ENCODE peak calls at places on chromosome 16, in six cellular contexts. One of them, this sample, is unnamed. For H3K36me3 and H3K27me3, the result is how much of the 10 kb centered on the place peaks cover.

GRCh38 chr16:3235856-3236669 is 1.1 kb upstream of the ZNF200 start:
- DNase-seq in left ventricle myocardium inferior: peak
- DNase-seq in tibial artery: peak
- DNase-seq in heart right ventricle: peak
- DNase-seq in SK-N-SH: no peak
- DNase-seq in transverse colon: peak
- DNase-seq in this sample: peak

GRCh38 chr16:31273676-31274075 is 13.9 kb downstream of the ITGAM start:
- DNase-seq in left ventricle myocardium inferior: no peak
- DNase-seq in SK-N-SH: no peak
- DNase-seq in heart right ventricle: no peak
- DNase-seq in transverse colon: no peak
- DNase-seq in tibial artery: no peak
- DNase-seq in this sample: peak

GRCh38 chr16:10868562-10869469 is 8.2 kb upstream of the CIITA start:
- DNase-seq in transverse colon: peak
- DNase-seq in heart right ventricle: peak
- DNase-seq in left ventricle myocardium inferior: peak
- DNase-seq in tibial artery: peak
- DNase-seq in SK-N-SH: no peak
- DNase-seq in this sample: peak

GRCh38 chr16:9099131-9099625 is 7.7 kb downstream of the HAPSTR1 start:
- DNase-seq in left ventricle myocardium inferior: no peak
- DNase-seq in tibial artery: no peak
- DNase-seq in heart right ventricle: no peak
- DNase-seq in SK-N-SH: no peak
- DNase-seq in transverse colon: no peak
- DNase-seq in this sample: peak

GRCh38 chr16:88759245-88759975 is 25.6 kb downstream of the PIEZO1 start:
- DNase-seq in heart right ventricle: no peak
- DNase-seq in left ventricle myocardium inferior: no peak
- DNase-seq in SK-N-SH: no peak
- DNase-seq in tibial artery: no peak
- DNase-seq in transverse colon: peak
- DNase-seq in this sample: peak

GRCh38 chr16:81675662-81676535 is 103.2 kb upstream of the PLCG2 start:
- DNase-seq in tibial artery: no peak
- DNase-seq in heart right ventricle: no peak
- DNase-seq in transverse colon: no peak
- DNase-seq in left ventricle myocardium inferior: no peak
- DNase-seq in SK-N-SH: no peak
- DNase-seq in this sample: no peak

GRCh38 chr16:67967956-67968439 is 439 bp downstream of the SLC12A4 start:
- DNase-seq in tibial artery: no peak
- DNase-seq in heart right ventricle: peak
- DNase-seq in SK-N-SH: peak
- DNase-seq in transverse colon: peak
- DNase-seq in left ventricle myocardium inferior: peak
- DNase-seq in this sample: no peak

GRCh38 chr16:77759821-77760220 is 28.5 kb upstream of the VAT1L start:
- DNase-seq in left ventricle myocardium inferior: no peak
- DNase-seq in transverse colon: no peak
- DNase-seq in heart right ventricle: no peak
- DNase-seq in SK-N-SH: no peak
- DNase-seq in tibial artery: no peak
- DNase-seq in this sample: no peak

GRCh38 chr16:74730049-74730683 is 29.5 kb upstream of the MLKL start:
- DNase-seq in SK-N-SH: no peak
- DNase-seq in transverse colon: peak
- DNase-seq in left ventricle myocardium inferior: no peak
- DNase-seq in tibial artery: no peak
- DNase-seq in heart right ventricle: no peak
- DNase-seq in this sample: no peak

GRCh38 chr16:67946128-67946569 is 2.2 kb upstream of the LCAT start:
- DNase-seq in heart right ventricle: no peak
- DNase-seq in transverse colon: no peak
- DNase-seq in tibial artery: no peak
- DNase-seq in left ventricle myocardium inferior: no peak
- DNase-seq in SK-N-SH: no peak
- DNase-seq in this sample: no peak

GRCh38 chr16:27444015-27444414 is 42.0 kb downstream of the IL21R start:
- DNase-seq in SK-N-SH: no peak
- DNase-seq in heart right ventricle: no peak
- DNase-seq in transverse colon: no peak
- DNase-seq in left ventricle myocardium inferior: no peak
- DNase-seq in tibial artery: peak
- DNase-seq in this sample: peak

GRCh38 chr16:55981557-55981956 is 106.4 kb upstream of the CES5A start:
- DNase-seq in transverse colon: no peak
- DNase-seq in heart right ventricle: no peak
- DNase-seq in left ventricle myocardium inferior: no peak
- DNase-seq in SK-N-SH: no peak
- DNase-seq in tibial artery: no peak
- DNase-seq in this sample: no peak

GRCh38 chr16:75216576-75216975 is 2.2 kb upstream of the CTRB1 start:
- DNase-seq in heart right ventricle: no peak
- DNase-seq in SK-N-SH: no peak
- DNase-seq in tibial artery: no peak
- DNase-seq in left ventricle myocardium inferior: no peak
- DNase-seq in transverse colon: no peak
- DNase-seq in this sample: no peak

GRCh38 chr16:89574681-89575246 is 794 bp upstream of the CPNE7 start:
- DNase-seq in tibial artery: no peak
- DNase-seq in left ventricle myocardium inferior: peak
- DNase-seq in transverse colon: peak
- DNase-seq in SK-N-SH: no peak
- DNase-seq in heart right ventricle: no peak
- DNase-seq in this sample: peak

GRCh38 chr16:11256657-11257130 is 690 bp upstream of the SOCS1 start:
- DNase-seq in tibial artery: peak
- DNase-seq in transverse colon: peak
- DNase-seq in heart right ventricle: peak
- DNase-seq in left ventricle myocardium inferior: peak
- DNase-seq in SK-N-SH: peak
- DNase-seq in this sample: no peak

GRCh38 chr16:14562691-14563491 is 67.2 kb downstream of the PARN start:
- DNase-seq in left ventricle myocardium inferior: no peak
- DNase-seq in tibial artery: peak
- DNase-seq in transverse colon: peak
- DNase-seq in SK-N-SH: no peak
- DNase-seq in heart right ventricle: peak
- DNase-seq in this sample: no peak

GRCh38 chr16:75614247-75614897 is 8.7 kb downstream of the ADAT1 start:
- DNase-seq in transverse colon: no peak
- DNase-seq in SK-N-SH: no peak
- DNase-seq in left ventricle myocardium inferior: no peak
- DNase-seq in tibial artery: no peak
- DNase-seq in heart right ventricle: no peak
- DNase-seq in this sample: no peak

GRCh38 chr16:28218109-28218508 is 6.3 kb upstream of the XPO6 start:
- DNase-seq in left ventricle myocardium inferior: no peak
- DNase-seq in heart right ventricle: no peak
- DNase-seq in tibial artery: no peak
- DNase-seq in SK-N-SH: no peak
- DNase-seq in transverse colon: peak
- DNase-seq in this sample: no peak

GRCh38 chr16:68272501-68273209 is 8.3 kb downstream of the SLC7A6 start:
- DNase-seq in SK-N-SH: no peak
- DNase-seq in tibial artery: no peak
- DNase-seq in transverse colon: peak
- DNase-seq in heart right ventricle: no peak
- DNase-seq in left ventricle myocardium inferior: no peak
- DNase-seq in this sample: no peak

GRCh38 chr16:85610059-85610445 is 3.1 kb upstream of the GSE1 start:
- DNase-seq in left ventricle myocardium inferior: no peak
- DNase-seq in tibial artery: no peak
- DNase-seq in SK-N-SH: no peak
- DNase-seq in transverse colon: peak
- DNase-seq in heart right ventricle: no peak
- DNase-seq in this sample: peak

GRCh38 chr16:69179255-69180010 is 7.5 kb upstream of the SNTB2 start:
- DNase-seq in tibial artery: peak
- DNase-seq in transverse colon: peak
- DNase-seq in left ventricle myocardium inferior: peak
- DNase-seq in SK-N-SH: peak
- DNase-seq in heart right ventricle: peak
- DNase-seq in this sample: no peak

GRCh38 chr16:60675022-60675421 is 1361.2 kb downstream of the CDH8 start:
- DNase-seq in transverse colon: no peak
- DNase-seq in left ventricle myocardium inferior: no peak
- DNase-seq in tibial artery: no peak
- DNase-seq in SK-N-SH: no peak
- DNase-seq in heart right ventricle: no peak
- DNase-seq in this sample: no peak

GRCh38 chr16:19718624-19718965 is 524 bp downstream of the IQCK start:
- DNase-seq in tibial artery: peak
- DNase-seq in left ventricle myocardium inferior: no peak
- DNase-seq in transverse colon: no peak
- DNase-seq in SK-N-SH: no peak
- DNase-seq in heart right ventricle: no peak
- DNase-seq in this sample: no peak

GRCh38 chr16:88691924-88692560 is 5.7 kb upstream of the SNAI3 start:
- DNase-seq in left ventricle myocardium inferior: no peak
- DNase-seq in heart right ventricle: no peak
- DNase-seq in transverse colon: peak
- DNase-seq in SK-N-SH: no peak
- DNase-seq in tibial artery: peak
- DNase-seq in this sample: peak

GRCh38 chr16:57299009-57299718 is 14.7 kb upstream of the PLLP start:
- DNase-seq in left ventricle myocardium inferior: no peak
- DNase-seq in heart right ventricle: peak
- DNase-seq in SK-N-SH: peak
- DNase-seq in tibial artery: peak
- DNase-seq in transverse colon: peak
- DNase-seq in this sample: peak

GRCh38 chr16:30621765-30622164 is 11.6 kb upstream of the ZNF689 start:
- DNase-seq in SK-N-SH: no peak
- DNase-seq in left ventricle myocardium inferior: no peak
- DNase-seq in heart right ventricle: no peak
- DNase-seq in transverse colon: no peak
- DNase-seq in tibial artery: no peak
- DNase-seq in this sample: no peak

GRCh38 chr16:66007717-66008116 is 358.8 kb upstream of the CDH5 start:
- DNase-seq in transverse colon: no peak
- DNase-seq in tibial artery: no peak
- DNase-seq in left ventricle myocardium inferior: no peak
- DNase-seq in heart right ventricle: no peak
- DNase-seq in SK-N-SH: no peak
- DNase-seq in this sample: no peak

DNA sequence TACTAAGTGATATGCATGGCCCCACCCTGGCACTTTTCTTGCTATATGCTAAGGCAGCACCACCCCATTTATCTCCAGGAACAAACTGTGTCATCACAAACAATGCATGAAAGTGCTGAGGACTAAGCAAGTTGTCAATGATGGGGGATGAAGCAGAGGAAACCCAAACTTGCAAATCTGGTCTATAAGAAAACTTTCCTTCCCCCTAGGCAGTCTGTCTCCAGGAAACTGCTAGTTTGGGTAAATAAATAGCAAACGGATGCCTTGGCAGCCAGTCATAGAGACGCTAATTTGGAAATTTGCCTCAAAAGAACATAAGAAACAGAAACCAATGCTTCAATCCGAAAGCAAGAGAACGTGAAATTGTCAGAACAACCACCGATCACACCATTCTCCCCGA is 5.6 kb upstream of the HSBP1 start:
- DNase-seq in transverse colon: no peak
- DNase-seq in heart right ventricle: peak
- DNase-seq in SK-N-SH: no peak
- DNase-seq in tibial artery: no peak
- DNase-seq in left ventricle myocardium inferior: no peak
- DNase-seq in this sample: no peak
- TF ChIP-seq CTCF in transverse colon: no peak
- TF ChIP-seq CTCF in heart right ventricle: no peak
- TF ChIP-seq CTCF in SK-N-SH: no peak
- TF ChIP-seq CTCF in tibial artery: no peak
- TF ChIP-seq CTCF in left ventricle myocardium inferior: no peak
- TF ChIP-seq CTCF in this sample: no peak

GRCh38 chr16:58518083-58518979 is 3.0 kb downstream of the SETD6 start:
- DNase-seq in tibial artery: no peak
- DNase-seq in transverse colon: no peak
- DNase-seq in heart right ventricle: no peak
- DNase-seq in SK-N-SH: no peak
- DNase-seq in left ventricle myocardium inferior: no peak
- DNase-seq in this sample: no peak
- H3K36me3 ChIP-seq in tibial artery: half or more
- H3K36me3 ChIP-seq in transverse colon: under half
- H3K36me3 ChIP-seq in heart right ventricle: half or more
- H3K36me3 ChIP-seq in SK-N-SH: half or more
- H3K36me3 ChIP-seq in left ventricle myocardium inferior: half or more
- H3K36me3 ChIP-seq in this sample: half or more

GRCh38 chr16:86664518-86665318 is 86.4 kb downstream of the FOXL1 start:
- DNase-seq in tibial artery: no peak
- DNase-seq in SK-N-SH: no peak
- DNase-seq in heart right ventricle: no peak
- DNase-seq in left ventricle myocardium inferior: no peak
- DNase-seq in transverse colon: peak
- DNase-seq in this sample: no peak

GRCh38 chr16:86663691-86664517 is 85.6 kb downstream of the FOXL1 start:
- DNase-seq in SK-N-SH: no peak
- DNase-seq in heart right ventricle: no peak
- DNase-seq in transverse colon: no peak
- DNase-seq in tibial artery: no peak
- DNase-seq in left ventricle myocardium inferior: no peak
- DNase-seq in this sample: no peak

GRCh38 chr16:86662195-86662594 is 83.8 kb downstream of the FOXL1 start:
- DNase-seq in left ventricle myocardium inferior: no peak
- DNase-seq in SK-N-SH: no peak
- DNase-seq in transverse colon: no peak
- DNase-seq in tibial artery: no peak
- DNase-seq in heart right ventricle: no peak
- DNase-seq in this sample: no peak

GRCh38 chr16:86661715-86662114 is 83.4 kb downstream of the FOXL1 start:
- DNase-seq in SK-N-SH: no peak
- DNase-seq in tibial artery: no peak
- DNase-seq in transverse colon: no peak
- DNase-seq in left ventricle myocardium inferior: no peak
- DNase-seq in heart right ventricle: no peak
- DNase-seq in this sample: no peak

GRCh38 chr16:86662740-86663139 is 84.4 kb downstream of the FOXL1 start:
- DNase-seq in transverse colon: no peak
- DNase-seq in tibial artery: no peak
- DNase-seq in left ventricle myocardium inferior: no peak
- DNase-seq in SK-N-SH: no peak
- DNase-seq in heart right ventricle: no peak
- DNase-seq in this sample: no peak
- H3K27me3 ChIP-seq in transverse colon: under half
- H3K27me3 ChIP-seq in tibial artery: under half
- H3K27me3 ChIP-seq in left ventricle myocardium inferior: half or more
- H3K27me3 ChIP-seq in SK-N-SH: under half
- H3K27me3 ChIP-seq in heart right ventricle: under half
- H3K27me3 ChIP-seq in this sample: under half

DNA sequence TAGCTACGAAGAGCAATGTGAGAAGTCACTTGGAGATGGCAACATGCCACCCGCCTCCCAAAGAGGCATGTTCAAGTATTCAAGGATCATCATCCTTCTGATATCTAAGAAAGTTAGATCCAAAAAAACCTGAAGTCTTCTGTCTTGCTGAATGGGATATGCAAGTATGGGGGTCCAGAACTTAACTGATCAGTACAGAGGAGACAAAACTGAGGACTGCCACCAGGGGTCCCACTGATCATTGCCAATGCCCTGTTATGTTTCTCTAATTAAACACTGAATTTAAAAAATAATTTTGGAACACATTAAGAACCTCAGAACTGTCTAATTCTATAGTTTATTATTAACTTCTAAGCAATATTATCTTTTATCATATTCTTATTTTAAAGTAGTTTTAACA is 99.7 kb downstream of the CDH8 start:
- DNase-seq in transverse colon: no peak
- DNase-seq in tibial artery: no peak
- DNase-seq in left ventricle myocardium inferior: no peak
- DNase-seq in SK-N-SH: peak
- DNase-seq in heart right ventricle: no peak
- DNase-seq in this sample: no peak
- TF ChIP-seq CTCF in transverse colon: no peak
- TF ChIP-seq CTCF in tibial artery: no peak
- TF ChIP-seq CTCF in left ventricle myocardium inferior: no peak
- TF ChIP-seq CTCF in SK-N-SH: peak
- TF ChIP-seq CTCF in heart right ventricle: no peak
- TF ChIP-seq CTCF in this sample: no peak